ENCODE peak calls at places on chromosome 3, in ten cellular contexts. P, Z, I, O, J, U, G, R, A and H are unnamed samples.

GRCh38 chr3:100489118-100489517 is 3.3 kb upstream of the TMEM45A start:
- DNase-seq in P (no peak), Z (no peak), I (no peak), O (no peak), J (no peak), U (no peak), G (no peak), R (no peak), A (no peak), H (no peak)

GRCh38 chr3:195870442-195870841 is 37.9 kb downstream of the TNK2 start:
- DNase-seq in P (peak; percentile 94), Z (no peak), I (no peak), O (no peak), J (no peak), U (no peak), G (peak; percentile 44), R (no peak), A (no peak), H (no peak)

GRCh38 chr3:186640473-186640818 is 247 bp downstream of the FETUB start:
- DNase-seq in P (peak; percentile 64), Z (peak; percentile 21), I (no peak), O (peak; percentile 22), J (no peak), U (peak; percentile 57), G (peak; percentile 75), R (peak; percentile 32), A (no peak), H (peak; percentile 2)

GRCh38 chr3:32383136-32383711 is 8.4 kb upstream of the CMTM7 start:
- DNase-seq in P (no peak), Z (no peak), I (no peak), O (no peak), J (no peak), U (no peak), G (no peak), R (no peak), A (no peak), H (no peak)

GRCh38 chr3:115790759-115791158 is 167.4 kb downstream of the GAP43 start:
- DNase-seq in P (peak; percentile 98), Z (no peak), I (no peak), O (no peak), J (no peak), U (no peak), G (peak; percentile 98), R (peak; percentile 100), A (no peak), H (peak; percentile 87)

GRCh38 chr3:39407259-39407629 is 724 bp downstream of the RPSA start:
- DNase-seq in P (no peak), Z (no peak), I (no peak), O (no peak), J (no peak), U (no peak), G (peak; percentile 45), R (no peak), A (no peak), H (no peak)

GRCh38 chr3:49377483-49377882 is 19.3 kb upstream of the GPX1 start:
- DNase-seq in P (peak; percentile 56), Z (no peak), I (no peak), O (no peak), J (peak; percentile 73), U (no peak), G (peak; percentile 75), R (peak; percentile 87), A (no peak), H (peak; percentile 38)

GRCh38 chr3:192892981-192893827 is 24.5 kb downstream of the MB21D2 start:
- DNase-seq in P (peak; percentile 48), Z (peak; percentile 57), I (no peak), O (peak; percentile 33), J (no peak), U (no peak), G (peak; percentile 88), R (peak; percentile 98), A (peak; percentile 40), H (peak; percentile 76)

GRCh38 chr3:169984287-169984686 is 17.7 kb downstream of the SEC62 start:
- DNase-seq in P (no peak), Z (no peak), I (no peak), O (no peak), J (no peak), U (no peak), G (no peak), R (no peak), A (no peak), H (no peak)

GRCh38 chr3:101143002-101143401 is 149.8 kb upstream of the ABI3BP start:
- DNase-seq in P (no peak), Z (no peak), I (no peak), O (no peak), J (no peak), U (no peak), G (no peak), R (no peak), A (no peak), H (no peak)

GRCh38 chr3:23655749-23656148 is 150.0 kb upstream of the UBE2E1 start:
- DNase-seq in P (no peak), Z (no peak), I (no peak), O (no peak), J (no peak), U (no peak), G (no peak), R (no peak), A (no peak), H (no peak)

GRCh38 chr3:23654571-23654970 is 151.2 kb upstream of the UBE2E1 start:
- DNase-seq in P (no peak), Z (no peak), I (no peak), O (no peak), J (peak; percentile 92), U (no peak), G (no peak), R (no peak), A (no peak), H (no peak)

GRCh38 chr3:23656199-23656598 is 149.6 kb upstream of the UBE2E1 start:
- DNase-seq in P (no peak), Z (no peak), I (no peak), O (no peak), J (no peak), U (no peak), G (no peak), R (no peak), A (no peak), H (no peak)

GRCh38 chr3:23656821-23657220 is 148.9 kb upstream of the UBE2E1 start:
- DNase-seq in P (no peak), Z (no peak), I (no peak), O (no peak), J (no peak), U (no peak), G (no peak), R (no peak), A (no peak), H (no peak)

GRCh38 chr3:23653647-23654525 is 151.9 kb upstream of the UBE2E1 start:
- DNase-seq in P (no peak), Z (no peak), I (no peak), O (no peak), J (peak; percentile 97), U (no peak), G (no peak), R (no peak), A (no peak), H (no peak)
- H3K4me3 ChIP-seq in P (no peak overlapping the region), Z (no peak overlapping the region), I (no peak overlapping the region), O (no peak overlapping the region), J (peak overlapping the region; percentile 47), U (no peak overlapping the region), G (no peak overlapping the region), R (no peak overlapping the region), A (no peak overlapping the region), H (no peak overlapping the region)

GRCh38 chr3:30609930-30610701 is 3.7 kb downstream of the TGFBR2 start:
- DNase-seq in P (no peak), Z (no peak), I (no peak), O (no peak), J (no peak), U (no peak), G (no peak), R (no peak), A (no peak), H (no peak)

GRCh38 chr3:30613135-30613825 is 6.9 kb downstream of the TGFBR2 start:
- DNase-seq in P (no peak), Z (no peak), I (no peak), O (no peak), J (no peak), U (no peak), G (no peak), R (no peak), A (no peak), H (no peak)

GRCh38 chr3:30611613-30612421 is 5.4 kb downstream of the TGFBR2 start:
- DNase-seq in P (peak; percentile 84), Z (no peak), I (no peak), O (no peak), J (peak; percentile 56), U (no peak), G (peak; percentile 70), R (peak; percentile 72), A (no peak), H (peak; percentile 51)

GRCh38 chr3:30612422-30613134 is 6.2 kb downstream of the TGFBR2 start:
- DNase-seq in P (no peak), Z (no peak), I (no peak), O (no peak), J (no peak), U (no peak), G (no peak), R (no peak), A (no peak), H (no peak)

GRCh38 chr3:30610702-30611410 is 4.5 kb downstream of the TGFBR2 start:
- DNase-seq in P (no peak), Z (no peak), I (no peak), O (no peak), J (no peak), U (no peak), G (no peak), R (no peak), A (no peak), H (no peak)
- H3K27ac ChIP-seq in P (peak overlapping the region; percentile 21), Z (peak overlapping the region; percentile 46), I (peak overlapping the region; percentile 100), O (no peak overlapping the region), J (peak overlapping the region; percentile 69), U (peak overlapping the region; percentile 60), G (no peak overlapping the region), R (no peak overlapping the region), A (no peak overlapping the region), H (no peak overlapping the region)

GRCh38 chr3:132232231-132232792 is 84.9 kb upstream of the ACP3 start:
- DNase-seq in P (no peak), Z (no peak), I (no peak), O (no peak), J (no peak), U (no peak), G (peak; percentile 66), R (peak; percentile 2), A (no peak), H (no peak)
- H3K4me3 ChIP-seq in P (no peak overlapping the region), Z (no peak overlapping the region), I (no peak overlapping the region), O (no peak overlapping the region), J (no peak overlapping the region), U (no peak overlapping the region), G (peak overlapping the region; percentile 17), R (no peak overlapping the region), A (no peak overlapping the region), H (no peak overlapping the region)

GRCh38 chr3:138686771-138687221 is 78.2 kb downstream of the FAIM start:
- DNase-seq in P (peak; percentile 76), Z (no peak), I (no peak), O (no peak), J (peak; percentile 61), U (no peak), G (peak; percentile 75), R (peak; percentile 94), A (no peak), H (no peak)
- H3K27ac ChIP-seq in P (peak overlapping the region; percentile 88), Z (no peak overlapping the region), I (no peak overlapping the region), O (no peak overlapping the region), J (peak overlapping the region; percentile 48), U (no peak overlapping the region), G (peak overlapping the region; percentile 48), R (peak overlapping the region; percentile 25), A (no peak overlapping the region), H (no peak overlapping the region)